ENCODE peak calls at places on chromosome 10, in eight cellular contexts. H, F, Y, T, A, Q, N and G are unnamed samples.

GRCh38 chr10:21926949-21927348 is 76.6 kb downstream of the DNAJC1 start:
- DNase-seq in H (no peak), T (no peak), N (no peak), F (no peak), A (peak; percentile 16), Q (peak; percentile 87), Y (no peak), G (no peak)

GRCh38 chr10:3213174-3213573 is 40.6 kb upstream of the PITRM1 start:
- DNase-seq in T (no peak), F (no peak), A (no peak), Q (no peak), H (no peak), N (no peak), Y (no peak), G (no peak)

GRCh38 chr10:132387723-132388210 is 9.2 kb upstream of the PWWP2B start:
- DNase-seq in A (peak; percentile 97), H (peak; percentile 72), Y (peak; percentile 90), Q (no peak), N (peak; percentile 83), T (no peak), F (peak; percentile 57), G (peak; percentile 75)

GRCh38 chr10:34911661-34912205 is 96.6 kb upstream of the PARD3 start:
- DNase-seq in Q (no peak), Y (no peak), N (no peak), A (no peak), F (no peak), H (no peak), T (no peak), G (no peak)

GRCh38 chr10:635088-635861 is 54.2 kb downstream of the DIP2C start:
- DNase-seq in N (no peak), T (no peak), Q (no peak), A (no peak), Y (peak; percentile 34), F (no peak), H (no peak), G (no peak)

GRCh38 chr10:52308251-52309031 is 5.6 kb upstream of the DKK1 start:
- DNase-seq in F (no peak), N (no peak), H (peak; percentile 13), Y (peak; percentile 40), Q (no peak), A (peak; percentile 82), T (peak; percentile 57), G (peak; percentile 4)

GRCh38 chr10:43324847-43325246 is 46.6 kb upstream of the FXYD4 start:
- DNase-seq in F (no peak), H (no peak), A (no peak), Y (no peak), T (no peak), N (no peak), Q (no peak), G (no peak)

GRCh38 chr10:17123961-17124360 is 5.7 kb downstream of the CUBN start:
- DNase-seq in A (no peak), F (no peak), T (no peak), H (no peak), Y (no peak), N (no peak), Q (no peak), G (no peak)

GRCh38 chr10:103204353-103205255 is 11.5 kb upstream of the NT5C2 start:
- DNase-seq in Y (no peak), Q (no peak), H (no peak), N (no peak), A (peak; percentile 48), T (no peak), F (no peak), G (no peak)

GRCh38 chr10:101214446-101215396 is 14.5 kb downstream of the LBX1 start:
- DNase-seq in Q (no peak), Y (peak; percentile 77), F (peak; percentile 30), H (peak; percentile 52), T (peak; percentile 12), A (peak; percentile 87), N (peak; percentile 74), G (peak; percentile 73)

GRCh38 chr10:102504179-102504975 is 605 bp downstream of the SUFU start:
- DNase-seq in Q (no peak), T (no peak), F (peak; percentile 9), N (peak; percentile 15), H (no peak), A (peak; percentile 39), Y (peak; percentile 70), G (peak; percentile 14)

GRCh38 chr10:46062735-46063428 is 16.8 kb upstream of the MSMB start:
- DNase-seq in T (no peak), Q (no peak), H (no peak), A (no peak), Y (no peak), F (no peak), N (no peak), G (no peak)

GRCh38 chr10:58555170-58555929 is 42.7 kb downstream of the BICC1 start:
- DNase-seq in N (no peak), F (no peak), H (no peak), A (no peak), Q (no peak), T (no peak), Y (no peak), G (no peak)